ENCODE peak calls at places on chromosomes 13 and 19, in seven cellular contexts. One of them, this sample, is unnamed. For H3K9me3 and H3K4me1, the result is how much of the 10 kb centered on the place peaks cover.

GRCh38 chr13:82827704-82828103 is 1054.6 kb downstream of the SLITRK1 start:
- DNase-seq in heart left ventricle: no peak
- DNase-seq in transverse colon: no peak
- DNase-seq in HCT116: no peak
- DNase-seq in adrenal gland: no peak
- DNase-seq in gastrocnemius medialis: no peak
- DNase-seq in suprapubic skin: no peak
- DNase-seq in this sample: no peak

GRCh38 chr19:46919324-46919723 is 58.5 kb downstream of the ARHGAP35 start:
- DNase-seq in heart left ventricle: no peak
- DNase-seq in transverse colon: no peak
- DNase-seq in HCT116: no peak
- DNase-seq in adrenal gland: no peak
- DNase-seq in gastrocnemius medialis: no peak
- DNase-seq in suprapubic skin: no peak
- DNase-seq in this sample: no peak

GRCh38 chr13:75993823-75994222 is 357.7 kb downstream of the LMO7 start:
- DNase-seq in heart left ventricle: no peak
- DNase-seq in transverse colon: no peak
- DNase-seq in HCT116: no peak
- DNase-seq in adrenal gland: no peak
- DNase-seq in gastrocnemius medialis: no peak
- DNase-seq in suprapubic skin: no peak
- DNase-seq in this sample: no peak

GRCh38 chr13:78176880-78177279 is 258.2 kb upstream of the EDNRB start:
- DNase-seq in heart left ventricle: no peak
- DNase-seq in transverse colon: no peak
- DNase-seq in HCT116: no peak
- DNase-seq in adrenal gland: no peak
- DNase-seq in gastrocnemius medialis: no peak
- DNase-seq in suprapubic skin: no peak
- DNase-seq in this sample: no peak

GRCh38 chr13:98032168-98032567 is 78.7 kb downstream of the IPO5 start:
- DNase-seq in heart left ventricle: no peak
- DNase-seq in transverse colon: no peak
- DNase-seq in HCT116: no peak
- DNase-seq in adrenal gland: no peak
- DNase-seq in gastrocnemius medialis: no peak
- DNase-seq in suprapubic skin: no peak
- DNase-seq in this sample: no peak

GRCh38 chr13:112837371-112838037 is 131.5 kb upstream of the MCF2L start:
- DNase-seq in heart left ventricle: no peak
- DNase-seq in transverse colon: no peak
- DNase-seq in HCT116: no peak
- DNase-seq in adrenal gland: no peak
- DNase-seq in gastrocnemius medialis: no peak
- DNase-seq in suprapubic skin: no peak
- DNase-seq in this sample: no peak

GRCh38 chr19:55386515-55386947 is 799 bp downstream of the RPL28 start:
- DNase-seq in heart left ventricle: no peak
- DNase-seq in transverse colon: no peak
- DNase-seq in HCT116: no peak
- DNase-seq in adrenal gland: no peak
- DNase-seq in gastrocnemius medialis: no peak
- DNase-seq in suprapubic skin: no peak
- DNase-seq in this sample: no peak

GRCh38 chr13:31870511-31870910 is 131.2 kb downstream of the RXFP2 start:
- DNase-seq in heart left ventricle: no peak
- DNase-seq in transverse colon: no peak
- DNase-seq in HCT116: no peak
- DNase-seq in adrenal gland: no peak
- DNase-seq in gastrocnemius medialis: no peak
- DNase-seq in suprapubic skin: no peak
- DNase-seq in this sample: no peak

GRCh38 chr13:23739597-23739996 is 149.6 kb downstream of the MIPEP start:
- DNase-seq in heart left ventricle: no peak
- DNase-seq in transverse colon: no peak
- DNase-seq in HCT116: no peak
- DNase-seq in adrenal gland: no peak
- DNase-seq in gastrocnemius medialis: no peak
- DNase-seq in suprapubic skin: no peak
- DNase-seq in this sample: no peak

GRCh38 chr13:100106705-100107104 is 17.8 kb downstream of the PCCA start:
- DNase-seq in heart left ventricle: no peak
- DNase-seq in transverse colon: no peak
- DNase-seq in HCT116: no peak
- DNase-seq in adrenal gland: no peak
- DNase-seq in gastrocnemius medialis: no peak
- DNase-seq in suprapubic skin: no peak
- DNase-seq in this sample: no peak

GRCh38 chr13:81745391-81745790 is 1404.5 kb upstream of the SPRY2 start:
- DNase-seq in heart left ventricle: no peak
- DNase-seq in transverse colon: no peak
- DNase-seq in HCT116: no peak
- DNase-seq in adrenal gland: no peak
- DNase-seq in gastrocnemius medialis: no peak
- DNase-seq in suprapubic skin: no peak
- DNase-seq in this sample: no peak

GRCh38 chr19:5287066-5287465 is 53.5 kb downstream of the PTPRS start:
- DNase-seq in heart left ventricle: no peak
- DNase-seq in transverse colon: no peak
- DNase-seq in HCT116: no peak
- DNase-seq in adrenal gland: no peak
- DNase-seq in gastrocnemius medialis: no peak
- DNase-seq in suprapubic skin: no peak
- DNase-seq in this sample: no peak

GRCh38 chr13:85512421-85512820 is 286.8 kb downstream of the SLITRK6 start:
- DNase-seq in heart left ventricle: no peak
- DNase-seq in transverse colon: no peak
- DNase-seq in HCT116: no peak
- DNase-seq in adrenal gland: no peak
- DNase-seq in gastrocnemius medialis: no peak
- DNase-seq in suprapubic skin: no peak
- DNase-seq in this sample: no peak

GRCh38 chr13:100045355-100045754 is 43.5 kb upstream of the PCCA start:
- DNase-seq in heart left ventricle: no peak
- DNase-seq in transverse colon: no peak
- DNase-seq in HCT116: no peak
- DNase-seq in adrenal gland: no peak
- DNase-seq in gastrocnemius medialis: no peak
- DNase-seq in suprapubic skin: no peak
- DNase-seq in this sample: no peak

GRCh38 chr19:34711890-34712289 is 22.2 kb upstream of the ZNF181 start:
- DNase-seq in heart left ventricle: no peak
- DNase-seq in transverse colon: no peak
- DNase-seq in HCT116: no peak
- DNase-seq in adrenal gland: no peak
- DNase-seq in gastrocnemius medialis: no peak
- DNase-seq in suprapubic skin: no peak
- DNase-seq in this sample: no peak

GRCh38 chr19:46021531-46022041 is 1.3 kb downstream of the PGLYRP1 start:
- DNase-seq in heart left ventricle: no peak
- DNase-seq in transverse colon: peak
- DNase-seq in HCT116: no peak
- DNase-seq in adrenal gland: no peak
- DNase-seq in gastrocnemius medialis: no peak
- DNase-seq in suprapubic skin: peak
- DNase-seq in this sample: peak

GRCh38 chr13:48655291-48655690 is 1.6 kb downstream of the CYSLTR2 start:
- DNase-seq in heart left ventricle: no peak
- DNase-seq in transverse colon: no peak
- DNase-seq in HCT116: no peak
- DNase-seq in adrenal gland: no peak
- DNase-seq in gastrocnemius medialis: no peak
- DNase-seq in suprapubic skin: no peak
- DNase-seq in this sample: no peak

GRCh38 chr19:33156354-33156753 is 24.4 kb downstream of the WDR88 start:
- DNase-seq in heart left ventricle: no peak
- DNase-seq in transverse colon: no peak
- DNase-seq in HCT116: no peak
- DNase-seq in adrenal gland: no peak
- DNase-seq in gastrocnemius medialis: no peak
- DNase-seq in suprapubic skin: no peak
- DNase-seq in this sample: no peak

GRCh38 chr13:106453101-106453500 is 82.4 kb downstream of the EFNB2 start:
- DNase-seq in heart left ventricle: no peak
- DNase-seq in transverse colon: no peak
- DNase-seq in HCT116: no peak
- DNase-seq in adrenal gland: no peak
- DNase-seq in gastrocnemius medialis: no peak
- DNase-seq in suprapubic skin: no peak
- DNase-seq in this sample: no peak

GRCh38 chr13:34340534-34340933 is 522.6 kb downstream of the RFC3 start:
- DNase-seq in heart left ventricle: no peak
- DNase-seq in transverse colon: no peak
- DNase-seq in HCT116: no peak
- DNase-seq in adrenal gland: peak
- DNase-seq in gastrocnemius medialis: no peak
- DNase-seq in suprapubic skin: no peak
- DNase-seq in this sample: no peak

GRCh38 chr13:80037505-80037888 is 303.4 kb downstream of the SPRY2 start:
- DNase-seq in heart left ventricle: no peak
- DNase-seq in transverse colon: no peak
- DNase-seq in HCT116: no peak
- DNase-seq in adrenal gland: no peak
- DNase-seq in gastrocnemius medialis: no peak
- DNase-seq in suprapubic skin: no peak
- DNase-seq in this sample: no peak

GRCh38 chr13:76808927-76809326 is 77.3 kb downstream of the KCTD12 start:
- DNase-seq in heart left ventricle: no peak
- DNase-seq in transverse colon: no peak
- DNase-seq in HCT116: no peak
- DNase-seq in adrenal gland: no peak
- DNase-seq in gastrocnemius medialis: no peak
- DNase-seq in suprapubic skin: no peak
- DNase-seq in this sample: no peak

GRCh38 chr13:45674908-45675307 is 27.2 kb upstream of the CBY2 start:
- DNase-seq in heart left ventricle: no peak
- DNase-seq in transverse colon: no peak
- DNase-seq in HCT116: no peak
- DNase-seq in adrenal gland: no peak
- DNase-seq in gastrocnemius medialis: no peak
- DNase-seq in suprapubic skin: no peak
- DNase-seq in this sample: peak

GRCh38 chr19:50460161-50460765 is 16.0 kb upstream of the EMC10 start:
- DNase-seq in heart left ventricle: no peak
- DNase-seq in transverse colon: no peak
- DNase-seq in HCT116: no peak
- DNase-seq in adrenal gland: no peak
- DNase-seq in gastrocnemius medialis: no peak
- DNase-seq in suprapubic skin: no peak
- DNase-seq in this sample: no peak

GRCh38 chr19:8576273-8576993 is 809 bp downstream of the MYO1F start:
- DNase-seq in heart left ventricle: no peak
- DNase-seq in transverse colon: peak
- DNase-seq in HCT116: no peak
- DNase-seq in adrenal gland: no peak
- DNase-seq in gastrocnemius medialis: no peak
- DNase-seq in suprapubic skin: no peak
- DNase-seq in this sample: no peak

GRCh38 chr13:43346427-43346826 is 323.0 kb downstream of the DNAJC15 start:
- DNase-seq in heart left ventricle: no peak
- DNase-seq in transverse colon: no peak
- DNase-seq in HCT116: no peak
- DNase-seq in adrenal gland: no peak
- DNase-seq in gastrocnemius medialis: no peak
- DNase-seq in suprapubic skin: no peak
- DNase-seq in this sample: no peak

GRCh38 chr13:94479559-94480095 is at the start of gene DCT:
- DNase-seq in heart left ventricle: no peak
- DNase-seq in transverse colon: no peak
- DNase-seq in HCT116: no peak
- DNase-seq in adrenal gland: no peak
- DNase-seq in gastrocnemius medialis: no peak
- DNase-seq in suprapubic skin: no peak
- DNase-seq in this sample: no peak

GRCh38 chr19:3721131-3721899 is 13.1 kb downstream of the TJP3 start:
- DNase-seq in heart left ventricle: peak
- DNase-seq in transverse colon: peak
- DNase-seq in HCT116: peak
- DNase-seq in adrenal gland: peak
- DNase-seq in gastrocnemius medialis: no peak
- DNase-seq in suprapubic skin: peak
- DNase-seq in this sample: peak
- TF ChIP-seq POLR2A in heart left ventricle: no peak
- TF ChIP-seq POLR2A in transverse colon: peak
- TF ChIP-seq POLR2A in HCT116: no peak
- TF ChIP-seq POLR2A in adrenal gland: peak
- TF ChIP-seq POLR2A in gastrocnemius medialis: no peak
- TF ChIP-seq POLR2A in suprapubic skin: no peak
- TF ChIP-seq POLR2A in this sample: no peak

DNA sequence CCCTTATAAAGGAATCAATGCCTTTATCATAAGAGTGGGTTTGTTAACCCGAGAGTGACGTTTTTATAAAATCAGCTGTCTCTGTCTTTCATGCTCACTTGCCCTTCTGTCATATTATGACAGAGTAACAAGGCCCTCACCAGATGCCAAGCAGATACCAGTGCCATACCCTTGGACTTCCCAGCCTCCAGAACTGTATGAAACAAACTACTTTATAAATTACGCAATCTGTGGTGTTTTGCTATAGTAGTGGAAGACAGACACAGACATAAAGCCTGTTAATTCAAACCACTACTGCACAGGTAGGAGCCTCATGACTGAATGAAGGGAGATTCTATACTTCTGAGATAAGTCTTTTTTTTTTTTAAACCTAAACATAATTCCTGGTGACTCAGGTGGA is 4.6 kb downstream of the VN1R1 start:
- DNase-seq in heart left ventricle: no peak
- DNase-seq in transverse colon: no peak
- DNase-seq in HCT116: no peak
- DNase-seq in adrenal gland: no peak
- DNase-seq in gastrocnemius medialis: no peak
- DNase-seq in suprapubic skin: no peak
- DNase-seq in this sample: no peak
- H3K9me3 ChIP-seq in heart left ventricle: under half
- H3K9me3 ChIP-seq in transverse colon: under half
- H3K9me3 ChIP-seq in HCT116: under half
- H3K9me3 ChIP-seq in adrenal gland: under half
- H3K9me3 ChIP-seq in gastrocnemius medialis: under half
- H3K9me3 ChIP-seq in suprapubic skin: under half
- H3K9me3 ChIP-seq in this sample: under half

DNA sequence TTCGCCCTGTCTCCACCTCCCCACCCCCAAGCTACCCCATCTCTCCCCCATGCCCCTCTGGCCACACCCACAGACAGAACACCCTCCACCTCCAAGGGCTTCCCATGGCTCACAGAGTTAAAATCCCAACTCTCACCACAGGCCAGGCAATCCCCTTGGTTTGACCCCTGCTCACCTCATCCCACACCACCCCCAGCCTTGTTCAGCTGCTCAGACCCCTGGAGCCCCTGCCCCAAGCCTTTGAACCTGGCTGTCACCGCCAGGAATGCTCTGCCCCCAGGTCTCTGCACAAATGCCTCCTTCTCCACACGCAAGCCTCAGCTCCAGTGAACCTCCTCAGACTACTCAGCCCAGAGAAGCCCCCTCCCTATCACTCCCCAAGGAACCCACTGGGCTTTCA is 5.8 kb downstream of the DDX39A start:
- DNase-seq in heart left ventricle: no peak
- DNase-seq in transverse colon: no peak
- DNase-seq in HCT116: no peak
- DNase-seq in adrenal gland: no peak
- DNase-seq in gastrocnemius medialis: no peak
- DNase-seq in suprapubic skin: no peak
- DNase-seq in this sample: no peak
- H3K4me1 ChIP-seq in heart left ventricle: under half
- H3K4me1 ChIP-seq in transverse colon: under half
- H3K4me1 ChIP-seq in HCT116: under half
- H3K4me1 ChIP-seq in adrenal gland: under half
- H3K4me1 ChIP-seq in gastrocnemius medialis: under half
- H3K4me1 ChIP-seq in suprapubic skin: under half
- H3K4me1 ChIP-seq in this sample: under half

GRCh38 chr19:2840794-2841790 is at the start of gene ZNF555:
- DNase-seq in heart left ventricle: peak
- DNase-seq in transverse colon: peak
- DNase-seq in HCT116: peak
- DNase-seq in adrenal gland: peak
- DNase-seq in gastrocnemius medialis: peak
- DNase-seq in suprapubic skin: peak
- DNase-seq in this sample: peak
- TF ChIP-seq POLR2A in heart left ventricle: no peak
- TF ChIP-seq POLR2A in transverse colon: peak
- TF ChIP-seq POLR2A in HCT116: no peak
- TF ChIP-seq POLR2A in adrenal gland: peak
- TF ChIP-seq POLR2A in gastrocnemius medialis: peak
- TF ChIP-seq POLR2A in suprapubic skin: no peak
- TF ChIP-seq POLR2A in this sample: peak